ENCODE peak calls at places on chromosomes 5 and 9, in five cellular contexts. C, Y, B, O and K are unnamed samples.

GRCh38 chr5:167866797-167867196 is 424.6 kb upstream of the WWC1 start:
- DNase-seq in C (no peak), Y (no peak), B (no peak), O (no peak), K (no peak)

GRCh38 chr9:95003694-95004451 is 277.4 kb downstream of the AOPEP start:
- DNase-seq in C (peak; percentile 69), Y (no peak), B (peak; percentile 40), O (peak; percentile 12), K (peak; percentile 76)

GRCh38 chr9:37969130-37969529 is 65.2 kb upstream of the SLC25A51 start:
- DNase-seq in C (peak; percentile 66), Y (no peak), B (no peak), O (no peak), K (peak; percentile 87)

GRCh38 chr9:70832487-70832886 is 288.9 kb downstream of the TRPM3 start:
- DNase-seq in C (no peak), Y (no peak), B (no peak), O (no peak), K (no peak)

GRCh38 chr9:83059417-83059816 is 3.5 kb downstream of the RASEF start:
- DNase-seq in C (no peak), Y (no peak), B (no peak), O (no peak), K (no peak)

GRCh38 chr9:27572036-27572435 is 1.2 kb downstream of the C9orf72 start:
- DNase-seq in C (no peak), Y (no peak), B (no peak), O (no peak), K (no peak)

GRCh38 chr9:121613009-121613766 is 38.2 kb upstream of the DAB2IP start:
- DNase-seq in C (no peak), Y (no peak), B (peak; percentile 73), O (no peak), K (no peak)

GRCh38 chr5:120252839-120253238 is 211.3 kb upstream of the PRR16 start:
- DNase-seq in C (peak; percentile 69), Y (no peak), B (no peak), O (no peak), K (no peak)

GRCh38 chr5:176899946-176900782 is 1.0 kb upstream of the HK3 start:
- DNase-seq in C (no peak), Y (no peak), B (no peak), O (no peak), K (no peak)

GRCh38 chr9:103287361-103287760 is 292.2 kb downstream of the CYLC2 start:
- DNase-seq in C (no peak), Y (no peak), B (no peak), O (no peak), K (no peak)

GRCh38 chr5:42591026-42591425 is 165.6 kb upstream of the CCDC152 start:
- DNase-seq in C (peak; percentile 11), Y (no peak), B (peak; percentile 54), O (no peak), K (peak; percentile 57)

GRCh38 chr5:1639757-1640156 is 116.0 kb upstream of the LPCAT1 start:
- DNase-seq in C (no peak), Y (no peak), B (no peak), O (no peak), K (no peak)

GRCh38 chr9:33924978-33925797 is 108.2 kb downstream of the UBE2R2 start:
- DNase-seq in C (peak; percentile 41), Y (peak; percentile 59), B (peak; percentile 78), O (no peak), K (peak; percentile 68)

GRCh38 chr5:145936401-145937131 is at the start of gene SH3RF2:
- DNase-seq in C (peak; percentile 91), Y (peak; percentile 53), B (peak; percentile 97), O (peak; percentile 21), K (peak; percentile 85)

GRCh38 chr5:38879091-38879460 is 33.3 kb downstream of the OSMR start:
- DNase-seq in C (no peak), Y (no peak), B (no peak), O (no peak), K (no peak)

GRCh38 chr9:134783699-134784039 is 96.9 kb upstream of the FCN2 start:
- DNase-seq in C (no peak), Y (no peak), B (no peak), O (no peak), K (no peak)

GRCh38 chr9:129489838-129490582 is 130.9 kb downstream of the C9orf50 start:
- DNase-seq in C (peak; percentile 43), Y (no peak), B (no peak), O (peak; percentile 57), K (no peak)

GRCh38 chr5:143714629-143715028 is 97.3 kb upstream of the HMHB1 start:
- DNase-seq in C (peak; percentile 70), Y (no peak), B (no peak), O (no peak), K (no peak)

GRCh38 chr5:91499943-91500531 is 116.9 kb upstream of the ARRDC3 start:
- DNase-seq in C (peak; percentile 39), Y (no peak), B (no peak), O (no peak), K (peak; percentile 62)

GRCh38 chr5:143208781-143209510 is 194.5 kb downstream of the NR3C1 start:
- DNase-seq in C (peak; percentile 69), Y (no peak), B (no peak), O (no peak), K (no peak)